ENCODE peak calls at places on chromosomes 6 and 20, in eight cellular contexts. Y, B, J, T, X, V, P and Q are unnamed samples.

GRCh38 chr6:79868098-79868722 is 79.1 kb downstream of the ELOVL4 start:
- DNase-seq in Y (no peak), B (peak; percentile 87), J (peak; percentile 80), T (no peak), X (peak; percentile 20), V (peak; percentile 23), P (peak; percentile 38), Q (peak; percentile 74)

GRCh38 chr6:149060300-149060984 is 257.1 kb upstream of the TAB2 start:
- DNase-seq in Y (peak; percentile 52), B (peak; percentile 39), J (no peak), T (no peak), X (peak; percentile 90), V (no peak), P (no peak), Q (no peak)

GRCh38 chr6:7196685-7197283 is 89.0 kb downstream of the RREB1 start:
- DNase-seq in Y (no peak), B (no peak), J (no peak), T (no peak), X (no peak), V (no peak), P (no peak), Q (no peak)

GRCh38 chr6:968791-969190 is 275.9 kb upstream of the EXOC2 start:
- DNase-seq in Y (no peak), B (no peak), J (no peak), T (no peak), X (no peak), V (no peak), P (no peak), Q (no peak)

GRCh38 chr6:43669922-43670622 is 17.5 kb downstream of the MRPS18A start:
- DNase-seq in Y (no peak), B (peak; percentile 9), J (no peak), T (no peak), X (no peak), V (no peak), P (peak; percentile 53), Q (peak; percentile 73)

GRCh38 chr6:138410972-138411667 is 7.1 kb downstream of the HEBP2 start:
- DNase-seq in Y (no peak), B (peak; percentile 35), J (no peak), T (no peak), X (no peak), V (peak; percentile 28), P (no peak), Q (peak; percentile 95)

GRCh38 chr6:16437984-16438383 is 199.6 kb downstream of the GMPR start:
- DNase-seq in Y (no peak), B (no peak), J (no peak), T (no peak), X (no peak), V (no peak), P (no peak), Q (no peak)

GRCh38 chr6:31907158-31907813 is 5.4 kb upstream of the ZBTB12 start:
- DNase-seq in Y (no peak), B (peak; percentile 94), J (peak; percentile 55), T (no peak), X (no peak), V (peak; percentile 67), P (no peak), Q (peak; percentile 33)

GRCh38 chr6:36685926-36686667 is 7.6 kb downstream of the CDKN1A start:
- DNase-seq in Y (peak; percentile 74), B (no peak), J (no peak), T (no peak), X (no peak), V (no peak), P (no peak), Q (no peak)

GRCh38 chr6:31354248-31354647 is 2.7 kb downstream of the HLA-B start:
- DNase-seq in Y (no peak), B (no peak), J (no peak), T (no peak), X (no peak), V (no peak), P (no peak), Q (no peak)

GRCh38 chr6:112680076-112680475 is 332.9 kb downstream of the RFPL4B start:
- DNase-seq in Y (no peak), B (peak; percentile 26), J (no peak), T (no peak), X (no peak), V (no peak), P (no peak), Q (no peak)

GRCh38 chr6:100948381-100949133 is 67.4 kb upstream of the ASCC3 start:
- DNase-seq in Y (no peak), B (peak; percentile 19), J (peak; percentile 76), T (no peak), X (no peak), V (no peak), P (no peak), Q (peak; percentile 41)

GRCh38 chr6:32290886-32291450 is 67.1 kb upstream of the NOTCH4 start:
- DNase-seq in Y (no peak), B (peak; percentile 12), J (no peak), T (no peak), X (no peak), V (no peak), P (no peak), Q (no peak)

DNA sequence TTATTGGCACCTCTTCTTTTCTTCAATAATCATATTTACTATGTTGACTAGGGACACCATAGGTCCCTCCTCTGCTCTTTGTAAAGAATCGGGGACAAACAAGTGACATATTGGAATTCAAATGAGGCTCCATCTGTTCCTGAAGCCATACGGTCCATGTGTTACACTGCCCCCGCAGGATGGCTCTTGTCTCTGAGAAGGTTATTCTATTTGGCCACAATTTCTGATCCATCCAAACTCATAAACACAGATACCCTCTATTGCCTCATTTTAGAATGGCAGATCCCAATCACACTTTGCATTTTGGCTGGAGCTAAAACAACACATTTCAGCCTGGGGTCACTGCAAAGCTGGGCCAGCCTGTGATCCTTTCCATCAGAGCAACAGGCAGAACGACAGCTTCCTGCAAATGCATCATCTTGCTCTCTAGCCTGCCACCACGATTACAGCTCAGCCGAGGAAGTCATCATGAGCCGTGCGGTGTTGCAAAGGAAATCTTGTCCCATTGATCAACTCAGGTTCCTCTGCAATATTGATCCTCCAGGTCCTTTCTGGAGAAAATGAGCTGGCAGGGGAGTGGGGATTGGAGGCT is 73.2 kb downstream of the AGPAT4 start:
- DNase-seq in Y (no peak), B (no peak), J (no peak), T (no peak), X (no peak), V (no peak), P (no peak), Q (no peak)
- TF ChIP-seq CTCF in Y (no peak), B (peak; percentile 38), J (peak; percentile 13), T (no peak), X (no peak), V (no peak), P (peak; percentile 57), Q (no peak)

GRCh38 chr20:35561268-35561667 is 19.4 kb downstream of the ERGIC3 start:
- DNase-seq in Y (no peak), B (peak; percentile 64), J (peak; percentile 75), T (no peak), X (no peak), V (peak; percentile 1), P (peak; percentile 75), Q (peak; percentile 33)
- TF ChIP-seq CTCF in Y (peak; percentile 21), B (peak; percentile 44), J (peak; percentile 86), T (peak; percentile 19), X (peak; percentile 46), V (peak; percentile 38), P (peak; percentile 58), Q (peak; percentile 44)

GRCh38 chr6:109382576-109383437 is 540 bp upstream of the CD164 start:
- DNase-seq in Y (peak; percentile 96), B (peak; percentile 97), J (peak; percentile 91), T (peak; percentile 94), X (peak; percentile 82), V (peak; percentile 79), P (peak; percentile 95), Q (peak; percentile 89)
- TF ChIP-seq CTCF in Y (peak; percentile 58), B (peak; percentile 58), J (peak; percentile 54), T (peak; percentile 53), X (peak; percentile 71), V (peak; percentile 39), P (peak; percentile 75), Q (peak; percentile 50)

DNA sequence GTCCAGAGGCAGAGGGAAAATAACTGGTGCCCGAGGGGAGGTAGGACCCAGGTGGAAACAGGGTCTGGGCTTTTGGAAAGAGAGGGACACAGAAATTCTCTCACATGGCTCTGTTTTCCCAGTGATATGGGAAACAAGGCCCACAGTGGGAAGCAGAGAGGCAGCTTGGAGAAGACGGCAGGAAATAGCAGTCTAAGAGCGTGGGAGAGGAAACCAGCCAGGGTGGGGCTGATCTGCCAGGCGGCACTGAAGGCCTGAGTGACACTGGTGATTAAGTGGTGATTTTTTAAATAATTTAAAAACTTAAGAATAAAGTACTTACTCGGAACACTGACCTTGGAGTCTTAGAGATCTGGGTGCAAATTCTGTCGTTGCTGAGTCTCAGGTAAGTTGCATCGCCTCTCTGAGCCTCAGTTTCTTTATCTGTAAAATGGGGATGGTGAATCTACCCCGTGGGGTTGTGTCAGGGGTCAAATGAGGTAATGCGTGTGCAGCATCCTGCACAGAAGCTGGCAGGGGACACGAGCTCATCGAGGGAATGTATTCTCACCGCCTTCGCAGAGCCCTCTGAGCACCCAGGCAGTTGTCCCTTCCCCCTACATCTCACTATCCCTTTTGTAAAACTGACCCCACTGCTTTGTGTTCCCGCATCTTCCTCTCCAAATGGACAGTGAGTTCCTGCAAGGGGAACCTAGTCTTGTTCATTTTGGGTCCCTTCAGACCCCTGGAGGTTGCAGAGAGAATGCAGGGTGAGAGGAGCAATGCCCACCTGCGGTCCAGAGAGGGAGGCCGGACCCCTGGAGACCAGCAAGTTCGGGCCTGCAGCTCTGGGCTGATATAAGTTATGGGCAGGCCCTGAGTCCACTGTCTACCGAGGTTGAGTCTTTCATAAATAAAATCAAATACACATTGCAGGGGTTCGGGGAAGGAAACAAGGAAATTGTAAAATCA is 228.6 kb upstream of the PMEPA1 start:
- DNase-seq in Y (no peak), B (peak; percentile 8), J (no peak), T (peak; percentile 32), X (no peak), V (no peak), P (no peak), Q (no peak)
- TF ChIP-seq CTCF in Y (peak; percentile 7), B (no peak), J (no peak), T (no peak), X (no peak), V (no peak), P (peak; percentile 45), Q (no peak)

GRCh38 chr6:158798311-158798710 is 20.9 kb downstream of the EZR start:
- DNase-seq in Y (no peak), B (no peak), J (no peak), T (no peak), X (no peak), V (no peak), P (no peak), Q (no peak)
- TF ChIP-seq CTCF in Y (no peak), B (no peak), J (no peak), T (no peak), X (no peak), V (no peak), P (no peak), Q (no peak)

DNA sequence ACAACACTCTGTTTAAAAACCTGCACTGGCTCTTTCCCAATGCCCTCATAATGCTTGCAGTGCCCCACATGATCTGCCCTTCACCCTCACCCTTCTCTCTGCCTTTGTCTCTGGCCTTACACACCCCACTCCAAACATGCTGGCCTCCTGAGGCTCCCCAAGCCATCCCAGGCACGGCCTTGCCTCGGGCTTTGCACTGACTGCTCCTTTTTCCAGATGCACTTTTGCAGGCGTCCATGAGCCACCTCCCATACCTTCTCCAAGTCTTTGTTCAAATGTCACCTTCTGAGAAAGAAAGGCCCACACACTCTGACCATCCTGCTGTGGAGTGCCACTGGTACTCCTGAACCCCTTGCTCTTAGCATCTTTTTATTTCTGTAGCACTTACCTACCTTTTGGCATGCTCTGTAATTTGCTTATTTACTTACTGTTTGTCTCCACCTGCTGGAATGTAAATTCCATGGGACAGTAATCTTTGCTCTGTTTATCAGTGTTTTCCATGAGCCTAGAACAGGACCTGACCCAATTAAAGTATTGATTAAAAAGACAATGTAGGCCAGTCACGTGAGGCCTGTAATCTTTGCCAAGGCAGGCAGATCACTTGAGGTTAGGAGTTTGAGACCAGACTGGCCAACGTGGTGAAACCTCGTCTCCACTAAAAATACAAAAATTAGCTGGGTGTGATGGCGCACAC is 30.7 kb downstream of the GFRA4 start:
- DNase-seq in Y (no peak), B (peak; percentile 8), J (no peak), T (no peak), X (no peak), V (no peak), P (no peak), Q (no peak)
- TF ChIP-seq CTCF in Y (no peak), B (no peak), J (peak; percentile 20), T (no peak), X (no peak), V (no peak), P (peak; percentile 40), Q (no peak)